ENCODE peak calls at places on chromosome 1, in ten cellular contexts. S is nephron progenitor cell; H is activated CD8-positive, alpha-beta T cell treated with anti-CD3 and anti-CD28 coated beads for 36 hours; T is AG09309; Q is tibial nerve; B is GM12865; V is GM12864; D is ovary; A is neural crest cell; Y is ascending aorta. F is an unnamed sample.

GRCh38 chr1:8858888-8859706 is 19.4 kb downstream of the ENO1 start:
- DNase-seq in Y (no peak), T (no peak), H (peak; percentile 74), Q (no peak), D (no peak), B (peak; percentile 72), V (no peak), S (peak; percentile 60), A (peak; percentile 54), F (no peak)

GRCh38 chr1:117447661-117448060 is 80.4 kb downstream of the MAN1A2 start:
- DNase-seq in A (no peak), S (no peak), D (no peak), Y (no peak), B (no peak), Q (no peak), T (no peak), V (no peak), H (no peak), F (no peak)

GRCh38 chr1:34898220-34898820 is 31.1 kb downstream of the DLGAP3 start:
- DNase-seq in T (no peak), Q (no peak), V (no peak), B (no peak), H (no peak), S (no peak), D (no peak), A (no peak), Y (no peak), F (no peak)

GRCh38 chr1:43878440-43878839 is 55.2 kb upstream of the ARTN start:
- DNase-seq in T (no peak), V (no peak), A (no peak), H (no peak), B (no peak), S (no peak), Q (no peak), Y (no peak), D (no peak), F (no peak)

GRCh38 chr1:115184951-115185331 is 95.6 kb upstream of the TSPAN2 start:
- DNase-seq in B (no peak), H (no peak), S (no peak), T (peak; percentile 40), Q (no peak), Y (peak; percentile 58), D (no peak), A (no peak), V (no peak), F (no peak)

GRCh38 chr1:156522443-156522970 is 21.9 kb upstream of the MEF2D start:
- DNase-seq in V (no peak), S (no peak), H (no peak), Q (no peak), B (no peak), A (no peak), T (no peak), D (no peak), Y (no peak), F (no peak)

GRCh38 chr1:56179571-56179970 is 399.8 kb downstream of the PLPP3 start:
- DNase-seq in Q (no peak), D (no peak), A (no peak), H (no peak), V (no peak), B (no peak), Y (no peak), S (no peak), T (no peak), F (no peak)

GRCh38 chr1:7278827-7279752 is 492.0 kb upstream of the VAMP3 start:
- DNase-seq in V (no peak), A (no peak), Y (no peak), Q (no peak), H (no peak), T (no peak), S (peak; percentile 21), B (no peak), D (no peak), F (no peak)

GRCh38 chr1:113872219-113872934 is 865 bp upstream of the PTPN22 start:
- DNase-seq in Q (no peak), S (no peak), A (no peak), Y (no peak), V (no peak), T (no peak), B (peak; percentile 44), D (no peak), H (peak; percentile 47), F (no peak)

GRCh38 chr1:239723821-239724367 is 337.5 kb downstream of the CHRM3 start:
- DNase-seq in T (no peak), Q (no peak), H (no peak), S (no peak), V (no peak), Y (no peak), B (no peak), D (no peak), A (no peak), F (no peak)

GRCh38 chr1:39625462-39626273 is 13.8 kb downstream of the HEYL start:
- DNase-seq in V (no peak), S (no peak), T (no peak), H (no peak), Y (peak; percentile 88), Q (peak; percentile 43), A (no peak), D (peak; percentile 72), B (no peak), F (no peak)

GRCh38 chr1:19737413-19737812 is 62.3 kb downstream of the TMCO4 start:
- DNase-seq in T (no peak), V (no peak), H (no peak), S (no peak), Y (no peak), Q (no peak), D (no peak), B (no peak), A (no peak), F (no peak)
- TF ChIP-seq CTCF in T (peak; percentile 35), V (no peak), H (no peak), S (no peak), Y (no peak), Q (no peak), D (no peak), B (no peak), A (no peak), F (no peak)

GRCh38 chr1:192057766-192058165 is 100.5 kb upstream of the RGS18 start:
- DNase-seq in V (no peak), D (no peak), Y (no peak), T (no peak), H (no peak), Q (no peak), B (no peak), S (no peak), A (no peak), F (no peak)
- TF ChIP-seq CTCF in V (no peak), D (no peak), Y (no peak), T (no peak), H (no peak), Q (no peak), B (no peak), S (no peak), A (no peak), F (no peak)

DNA sequence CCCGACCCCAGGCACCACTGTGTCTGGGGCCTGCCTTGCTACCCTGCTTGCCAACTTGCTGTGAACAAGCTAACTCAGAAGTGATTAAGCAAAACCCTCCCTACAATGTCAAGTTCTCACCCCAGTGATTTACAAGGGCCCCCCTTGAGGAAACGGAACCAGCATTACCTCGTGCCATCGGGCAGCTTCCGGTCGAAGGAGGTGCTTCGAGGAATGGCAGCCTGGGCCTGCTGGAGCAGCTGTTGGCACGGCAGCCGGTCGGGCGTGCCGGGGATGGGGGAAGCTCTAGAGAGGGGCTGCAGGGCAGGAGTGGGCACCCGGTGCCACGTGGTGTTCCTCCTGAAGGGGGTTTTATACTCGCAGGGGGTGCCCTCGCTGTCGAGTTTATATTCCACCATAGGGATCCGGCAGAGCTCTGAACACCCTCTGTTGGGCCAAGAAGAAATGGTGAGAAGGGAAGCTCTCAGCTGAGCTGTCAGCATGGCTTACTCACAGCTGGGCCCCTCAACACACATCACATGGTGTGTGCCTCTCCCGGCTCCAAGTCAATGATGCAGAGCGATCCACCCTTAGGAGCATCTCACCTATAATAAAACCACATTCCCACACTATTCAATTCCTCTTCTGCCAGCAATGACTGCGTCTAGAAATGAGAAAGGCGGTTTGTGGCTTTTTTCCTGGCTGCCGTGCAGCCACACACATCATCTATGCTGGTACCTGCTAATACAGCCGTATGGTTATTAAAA is 184.4 kb downstream of the SIPA1L2 start:
- DNase-seq in B (no peak), H (no peak), A (no peak), Q (no peak), D (no peak), T (no peak), V (no peak), Y (no peak), S (peak; percentile 17), F (no peak)
- TF ChIP-seq CTCF in B (no peak), H (no peak), A (no peak), Q (no peak), D (no peak), T (no peak), V (no peak), Y (no peak), S (no peak), F (no peak)

GRCh38 chr1:94042388-94042787 is 78.6 kb downstream of the ABCA4 start:
- DNase-seq in T (no peak), D (no peak), S (no peak), Y (no peak), Q (no peak), V (no peak), B (no peak), A (no peak), H (no peak), F (no peak)

GRCh38 chr1:94039514-94039870 is 81.5 kb downstream of the ABCA4 start:
- DNase-seq in A (peak; percentile 78), D (peak; percentile 53), S (peak; percentile 86), T (no peak), Y (no peak), V (no peak), Q (peak; percentile 74), H (peak; percentile 72), B (peak; percentile 70), F (peak; percentile 62)

GRCh38 chr1:94038511-94038910 is 82.4 kb downstream of the ABCA4 start:
- DNase-seq in D (no peak), V (no peak), T (no peak), B (no peak), A (no peak), H (no peak), S (no peak), Y (no peak), Q (no peak), F (no peak)

GRCh38 chr1:94037392-94038229 is 83.3 kb downstream of the ABCA4 start:
- DNase-seq in H (no peak), T (no peak), Q (no peak), A (no peak), V (no peak), Y (no peak), D (no peak), S (no peak), B (peak; percentile 73), F (no peak)

DNA sequence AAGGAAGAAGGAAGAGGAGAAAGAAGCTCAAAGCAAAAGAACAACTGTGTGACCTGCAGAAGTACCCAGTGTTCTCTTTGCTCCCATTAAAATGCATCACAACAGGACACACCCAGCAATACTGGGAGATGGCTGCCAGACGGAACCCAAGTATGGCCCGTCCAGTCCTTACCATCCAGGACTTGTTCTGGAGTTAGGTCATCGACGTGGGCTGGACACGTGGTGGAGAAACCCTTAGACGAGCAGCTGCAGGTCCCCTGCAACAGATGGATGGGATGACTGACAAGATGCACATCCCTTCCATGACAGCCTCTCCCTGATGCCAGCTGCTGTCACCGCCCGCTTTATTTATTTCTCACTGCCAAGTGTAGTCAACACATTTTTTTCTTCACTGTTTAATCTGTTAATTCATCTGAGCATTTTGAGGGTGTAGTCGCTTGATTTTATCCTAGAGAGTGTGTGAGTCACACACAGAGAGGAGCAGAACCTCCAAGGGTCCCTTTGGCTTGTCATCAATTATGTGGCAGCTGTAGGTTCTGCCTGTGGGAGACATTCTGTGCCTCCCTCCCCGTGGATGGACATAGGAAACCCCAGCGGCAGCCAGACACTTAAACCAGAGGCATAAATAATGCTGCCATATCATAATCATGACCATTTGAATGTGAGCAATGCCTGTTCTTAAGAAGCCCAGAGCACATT is 80.9 kb downstream of the ABCA4 start:
- DNase-seq in Q (no peak), Y (no peak), V (no peak), S (no peak), A (no peak), D (no peak), B (no peak), T (no peak), H (no peak), F (no peak)
- TF ChIP-seq CTCF in Q (no peak), Y (no peak), V (no peak), S (peak; percentile 14), A (peak; percentile 24), D (no peak), B (no peak), T (no peak), H (peak; percentile 23), F (peak; percentile 6)